ENCODE peak calls at places on chromosomes 5 and 9, in six cellular contexts. S, F, Y, J, Q and V are unnamed samples. For H3K4me1, the result is how much of the 10 kb centered on the place peaks cover.

GRCh38 chr5:108747111-108748009 is at the start of gene FER:
- DNase-seq in S (peak), F (no peak), Y (peak), J (no peak), Q (no peak), V (no peak)

GRCh38 chr5:38420691-38421395 is 135.6 kb downstream of the LIFR start:
- DNase-seq in S (peak), F (peak), Y (no peak), J (no peak), Q (no peak), V (no peak)

GRCh38 chr9:80144856-80145255 is 573.1 kb downstream of the TLE4 start:
- DNase-seq in S (no peak), F (no peak), Y (no peak), J (no peak), Q (no peak), V (no peak)

GRCh38 chr5:145854651-145855258 is 18.1 kb downstream of the GRXCR2 start:
- DNase-seq in S (peak), F (peak), Y (no peak), J (no peak), Q (no peak), V (no peak)

GRCh38 chr9:135566552-135566951 is 5.0 kb downstream of the PAEP start:
- DNase-seq in S (no peak), F (no peak), Y (no peak), J (no peak), Q (no peak), V (no peak)

GRCh38 chr5:170315154-170315553 is 17.6 kb upstream of the LCP2 start:
- DNase-seq in S (no peak), F (no peak), Y (no peak), J (peak), Q (peak), V (no peak)

GRCh38 chr5:155299342-155300006 is 285.9 kb downstream of the KIF4B start:
- DNase-seq in S (no peak), F (no peak), Y (no peak), J (no peak), Q (no peak), V (no peak)

GRCh38 chr5:74464512-74465209 is 175.9 kb downstream of the ENC1 start:
- DNase-seq in S (no peak), F (no peak), Y (no peak), J (no peak), Q (no peak), V (no peak)

GRCh38 chr9:95515272-95516113 is 1.3 kb downstream of the PTCH1 start:
- DNase-seq in S (no peak), F (peak), Y (no peak), J (no peak), Q (peak), V (no peak)

GRCh38 chr5:134090482-134090881 is 24.0 kb upstream of the TCF7 start:
- DNase-seq in S (no peak), F (no peak), Y (peak), J (no peak), Q (no peak), V (no peak)
- H3K4me1 ChIP-seq in S (under half), F (under half), Y (half or more), J (under half), Q (under half), V (under half)

GRCh38 chr9:14529047-14529446 is 164.2 kb downstream of the ZDHHC21 start:
- DNase-seq in S (no peak), F (no peak), Y (no peak), J (no peak), Q (no peak), V (no peak)
- H3K4me3 ChIP-seq in S (no peak), F (no peak), Y (no peak), J (no peak), Q (no peak), V (no peak)

GRCh38 chr9:8599937-8600336 is 800.4 kb upstream of the DMAC1 start:
- DNase-seq in S (no peak), F (no peak), Y (no peak), J (no peak), Q (no peak), V (no peak)
- TF ChIP-seq CTCF in S (no peak), F (no peak), Y (no peak), J (no peak), Q (no peak), V (no peak)

GRCh38 chr5:54088081-54088480 is 222.3 kb downstream of the ARL15 start:
- DNase-seq in S (no peak), F (no peak), Y (no peak), J (no peak), Q (no peak), V (no peak)
- H3K4me1 ChIP-seq in S (under half), F (under half), Y (under half), J (under half), Q (under half), V (under half)

DNA sequence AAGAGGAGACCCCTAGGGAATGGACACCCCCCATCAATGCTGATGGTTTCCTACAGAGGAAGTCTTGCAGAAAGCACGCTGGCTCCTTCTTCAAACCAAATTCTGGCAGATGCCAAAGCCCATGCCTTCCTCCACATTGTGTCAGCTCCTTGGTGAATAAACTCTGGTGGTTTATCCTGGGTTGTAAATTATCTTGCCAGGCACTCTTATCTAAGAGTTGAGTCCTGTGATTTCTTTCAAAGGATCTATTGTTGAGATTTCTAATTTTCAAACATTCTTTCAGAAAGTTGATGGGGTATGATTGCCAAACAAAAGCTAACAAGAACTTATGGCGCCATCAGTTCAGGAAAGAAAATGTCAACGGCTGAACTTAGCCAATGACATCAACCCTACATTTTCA is 160.4 kb downstream of the NSG2 start:
- DNase-seq in S (no peak), F (no peak), Y (no peak), J (no peak), Q (no peak), V (no peak)
- H3K4me3 ChIP-seq in S (no peak), F (no peak), Y (no peak), J (no peak), Q (no peak), V (no peak)

GRCh38 chr5:21802869-21803490 is 1050.2 kb downstream of the CDH12 start:
- DNase-seq in S (peak), F (no peak), Y (no peak), J (no peak), Q (no peak), V (no peak)
- TF ChIP-seq CTCF in S (peak), F (peak), Y (no peak), J (peak), Q (peak), V (no peak)

GRCh38 chr5:1116977-1117376 is 5.1 kb upstream of the SLC12A7 start:
- DNase-seq in S (no peak), F (no peak), Y (no peak), J (no peak), Q (no peak), V (no peak)
- H3K4me1 ChIP-seq in S (under half), F (under half), Y (under half), J (under half), Q (under half), V (under half)

DNA sequence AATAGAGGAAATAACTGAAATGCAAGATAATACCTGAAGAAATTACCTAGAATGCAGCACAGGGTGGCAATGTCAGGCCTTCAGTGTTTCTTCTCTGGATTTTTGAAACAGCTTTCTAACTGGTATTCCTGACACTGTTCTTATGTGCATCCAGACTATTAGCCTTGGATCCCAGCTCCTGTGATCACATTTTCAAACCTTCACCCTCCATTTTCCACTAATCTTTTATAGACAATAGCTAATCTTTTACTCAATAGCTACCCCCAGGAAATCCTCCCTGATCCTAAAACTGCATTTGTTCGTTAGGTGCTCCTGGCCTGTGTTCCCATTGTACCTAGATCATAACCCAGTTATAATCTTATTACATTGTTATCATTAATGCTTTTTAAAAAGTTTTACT is 101.5 kb upstream of the DHFR start:
- DNase-seq in S (no peak), F (no peak), Y (no peak), J (no peak), Q (no peak), V (no peak)
- H3K4me3 ChIP-seq in S (no peak), F (no peak), Y (no peak), J (no peak), Q (no peak), V (no peak)